ENCODE peak calls at places on chromosomes 11 and 22, in nine cellular contexts. Y, M, G, U, T, W, F, O and N are unnamed samples.
A peak's percentile ranks its signal among the peaks of the same experiment; 100 is the strongest.

GRCh38 chr11:60899021-60899936 is 7.1 kb downstream of the PRPF19 start:
- DNase-seq in Y (peak; percentile 30), M (peak; percentile 80), G (no peak), U (peak; percentile 45), T (peak; percentile 48), W (no peak), F (no peak), O (no peak), N (peak; percentile 73)

GRCh38 chr22:46262449-46263207 is 515 bp downstream of the PKDREJ start:
- DNase-seq in Y (no peak), M (no peak), G (no peak), U (no peak), T (no peak), W (no peak), F (no peak), O (peak; percentile 55), N (no peak)

GRCh38 chr11:16000065-16000464 is 356.3 kb downstream of the SOX6 start:
- DNase-seq in Y (no peak), M (no peak), G (no peak), U (no peak), T (no peak), W (no peak), F (no peak), O (no peak), N (no peak)

GRCh38 chr11:31799794-31800397 is 11.2 kb downstream of the PAX6 start:
- DNase-seq in Y (no peak), M (no peak), G (no peak), U (no peak), T (no peak), W (no peak), F (no peak), O (no peak), N (no peak)

GRCh38 chr22:46862418-46863324 is 100.2 kb downstream of the TBC1D22A start:
- DNase-seq in Y (no peak), M (no peak), G (no peak), U (no peak), T (no peak), W (no peak), F (no peak), O (peak; percentile 41), N (no peak)

GRCh38 chr11:108775324-108775723 is 110.5 kb downstream of the DDX10 start:
- DNase-seq in Y (no peak), M (no peak), G (no peak), U (peak; percentile 10), T (no peak), W (no peak), F (no peak), O (no peak), N (no peak)

GRCh38 chr11:130071211-130071712 is 1.6 kb downstream of the APLP2 start:
- DNase-seq in Y (no peak), M (peak; percentile 36), G (no peak), U (peak; percentile 44), T (no peak), W (no peak), F (no peak), O (no peak), N (no peak)

GRCh38 chr11:65215441-65216076 is 33.8 kb downstream of the CAPN1 start:
- DNase-seq in Y (no peak), M (no peak), G (no peak), U (no peak), T (no peak), W (no peak), F (no peak), O (no peak), N (peak; percentile 45)

GRCh38 chr11:130204703-130205095 is 45.1 kb downstream of the ST14 start:
- DNase-seq in Y (no peak), M (no peak), G (no peak), U (no peak), T (no peak), W (no peak), F (no peak), O (no peak), N (no peak)

GRCh38 chr11:77411717-77412441 is 62.0 kb downstream of the PAK1 start:
- DNase-seq in Y (peak; percentile 79), M (peak; percentile 94), G (peak; percentile 56), U (peak; percentile 63), T (peak; percentile 86), W (peak; percentile 73), F (peak; percentile 45), O (peak; percentile 75), N (peak; percentile 94)

GRCh38 chr11:81987829-81988472 is 745.7 kb downstream of the FAM181B start:
- DNase-seq in Y (no peak), M (no peak), G (no peak), U (peak; percentile 74), T (no peak), W (no peak), F (no peak), O (no peak), N (no peak)

GRCh38 chr11:78390809-78391208 is 26.8 kb downstream of the GAB2 start:
- DNase-seq in Y (no peak), M (no peak), G (no peak), U (no peak), T (no peak), W (no peak), F (no peak), O (no peak), N (no peak)

GRCh38 chr11:17755891-17756290 is 21.3 kb downstream of the KCNC1 start:
- DNase-seq in Y (no peak), M (no peak), G (no peak), U (no peak), T (no peak), W (no peak), F (no peak), O (no peak), N (no peak)

GRCh38 chr11:1391165-1392010 is 1.7 kb downstream of the BRSK2 start:
- DNase-seq in Y (peak; percentile 91), M (no peak), G (no peak), U (no peak), T (no peak), W (no peak), F (no peak), O (no peak), N (no peak)

GRCh38 chr11:47143322-47143721 is 33.4 kb downstream of the ARFGAP2 start:
- DNase-seq in Y (no peak), M (no peak), G (no peak), U (peak; percentile 2), T (no peak), W (no peak), F (no peak), O (no peak), N (no peak)

GRCh38 chr22:29187831-29188230 is 17.9 kb upstream of the EMID1 start:
- DNase-seq in Y (no peak), M (no peak), G (no peak), U (no peak), T (no peak), W (no peak), F (no peak), O (no peak), N (no peak)